ENCODE peak calls at places on chromosomes 12 and 14, in four cellular contexts. Z is Panc1; W is stimulated activated CD4-positive, alpha-beta T cell treated with anti-CD3 and anti-CD28 coated beads, TNF-alpha, amount 100 ng/mL, for 1 hour; K is NCI-H1105. B is an unnamed sample.

GRCh38 chr14:38989917-38990546 is 113.0 kb downstream of the SEC23A start:
- DNase-seq in Z (no peak), W (no peak), K (no peak), B (no peak)

GRCh38 chr12:3532931-3533702 is 42.1 kb downstream of the PRMT8 start:
- DNase-seq in Z (no peak), W (no peak), K (no peak), B (no peak)

GRCh38 chr12:4775936-4776335 is 55.7 kb downstream of the GALNT8 start:
- DNase-seq in Z (no peak), W (no peak), K (no peak), B (no peak)

GRCh38 chr14:91284146-91284790 is 39.8 kb upstream of the GPR68 start:
- DNase-seq in Z (no peak), W (no peak), K (no peak), B (no peak)

GRCh38 chr12:112422531-112422930 is 3.8 kb downstream of the PTPN11 start:
- DNase-seq in Z (no peak), W (no peak), K (no peak), B (no peak)

GRCh38 chr14:61467281-61467680 is 145.9 kb downstream of the PRKCH start:
- DNase-seq in Z (no peak), W (no peak), K (no peak), B (no peak)

GRCh38 chr12:103620395-103620794 is 33.3 kb downstream of the STAB2 start:
- DNase-seq in Z (no peak), W (no peak), K (no peak), B (no peak)

GRCh38 chr12:96398422-96399080 is 1.7 kb downstream of the CDK17 start:
- DNase-seq in Z (no peak), W (no peak), K (no peak), B (no peak)

GRCh38 chr12:74365178-74365964 is 172.3 kb upstream of the ATXN7L3B start:
- DNase-seq in Z (peak; percentile 7), W (no peak), K (peak; percentile 28), B (peak; percentile 3)

GRCh38 chr14:64704743-64705405 is 650 bp downstream of the PLEKHG3 start:
- DNase-seq in Z (no peak), W (no peak), K (no peak), B (peak; percentile 43)

GRCh38 chr12:115385141-115385540 is 701.2 kb upstream of the TBX3 start:
- DNase-seq in Z (no peak), W (no peak), K (no peak), B (no peak)

GRCh38 chr12:6328945-6329692 is 12.8 kb downstream of the TNFRSF1A start:
- DNase-seq in Z (no peak), W (no peak), K (no peak), B (no peak)

GRCh38 chr12:16437281-16437816 is 89.9 kb downstream of the MGST1 start:
- DNase-seq in Z (no peak), W (no peak), K (no peak), B (no peak)

GRCh38 chr12:118958520-118958919 is 22.8 kb upstream of the SRRM4 start:
- DNase-seq in Z (no peak), W (no peak), K (peak; percentile 39), B (no peak)

GRCh38 chr14:100645986-100646314 is 58.7 kb upstream of the BEGAIN start:
- DNase-seq in Z (no peak), W (no peak), K (no peak), B (no peak)

GRCh38 chr12:103915306-103915705 is 14.9 kb upstream of the HSP90B1 start:
- DNase-seq in Z (no peak), W (no peak), K (no peak), B (no peak)

GRCh38 chr12:107318804-107319535 is 225.6 kb upstream of the CRY1 start:
- DNase-seq in Z (no peak), W (no peak), K (peak; percentile 19), B (peak; percentile 32)

GRCh38 chr12:92717202-92717601 is 14.4 kb downstream of the PLEKHG7 start:
- DNase-seq in Z (no peak), W (no peak), K (no peak), B (no peak)

GRCh38 chr14:31921251-31921650 is 155.9 kb upstream of the ARHGAP5 start:
- DNase-seq in Z (no peak), W (no peak), K (no peak), B (no peak)

GRCh38 chr12:42442328-42442759 is 116.4 kb downstream of the PPHLN1 start:
- DNase-seq in Z (no peak), W (no peak), K (no peak), B (no peak)